ENCODE peak calls at places on chromosome 11, in nine cellular contexts. E is anterior cingulate cortex; N is cardiac muscle cell; Z is activated T-cell treated with anti-CD3 and anti-CD28 coated beads, Interleukin-2, amount 50 U/mL, for 72 hours; T is neural progenitor cell; G is neuronal stem cell; C is M059J; W is A172; H is foreskin keratinocyte. L is an unnamed sample.

GRCh38 chr11:72824811-72825505 is 10.7 kb downstream of the ATG16L2 start:
- DNase-seq in E (no peak), N (no peak), Z (no peak), T (no peak), G (no peak), C (no peak), W (no peak), H (no peak), L (no peak)

GRCh38 chr11:2806351-2807058 is 79.1 kb downstream of the CDKN1C start:
- DNase-seq in E (no peak), N (no peak), Z (no peak), T (peak), G (no peak), C (no peak), W (no peak), H (no peak), L (no peak)

GRCh38 chr11:11253995-11254394 is 99.1 kb downstream of the CSNK2A3 start:
- DNase-seq in E (no peak), N (no peak), Z (no peak), T (no peak), G (no peak), C (no peak), W (no peak), H (no peak), L (no peak)

GRCh38 chr11:16986434-16987204 is 27.6 kb downstream of the PLEKHA7 start:
- DNase-seq in E (no peak), N (peak), Z (peak), T (no peak), G (no peak), C (peak), W (peak), H (no peak), L (no peak)

GRCh38 chr11:1890856-1891830 is 552 bp downstream of the PRR33 start:
- DNase-seq in E (no peak), N (no peak), Z (peak), T (no peak), G (no peak), C (no peak), W (no peak), H (no peak), L (no peak)

GRCh38 chr11:79219186-79220045 is 221.4 kb downstream of the TENM4 start:
- DNase-seq in E (no peak), N (no peak), Z (no peak), T (no peak), G (no peak), C (peak), W (no peak), H (peak), L (no peak)

GRCh38 chr11:22690891-22691290 is 24.5 kb downstream of the GAS2 start:
- DNase-seq in E (no peak), N (no peak), Z (no peak), T (no peak), G (no peak), C (no peak), W (no peak), H (no peak), L (no peak)

GRCh38 chr11:18791175-18792065 is at the start of gene PTPN5:
- DNase-seq in E (no peak), N (peak), Z (no peak), T (peak), G (peak), C (no peak), W (no peak), H (peak), L (no peak)

GRCh38 chr11:110094298-110095073 is 1.3 kb downstream of the ZC3H12C start:
- DNase-seq in E (no peak), N (no peak), Z (no peak), T (no peak), G (no peak), C (no peak), W (no peak), H (no peak), L (no peak)

GRCh38 chr11:23509023-23509422 is 648.7 kb upstream of the CCDC179 start:
- DNase-seq in E (no peak), N (peak), Z (no peak), T (no peak), G (no peak), C (peak), W (peak), H (peak), L (no peak)

GRCh38 chr11:96978751-96979150 is 588.9 kb downstream of the JRKL start:
- DNase-seq in E (no peak), N (peak), Z (no peak), T (no peak), G (no peak), C (no peak), W (no peak), H (no peak), L (no peak)

GRCh38 chr11:126390418-126390817 is 34.9 kb downstream of the ST3GAL4 start:
- DNase-seq in E (no peak), N (peak), Z (no peak), T (no peak), G (no peak), C (no peak), W (no peak), H (no peak), L (no peak)

GRCh38 chr11:19605500-19606371 is 106.9 kb upstream of the NAV2 start:
- DNase-seq in E (no peak), N (peak), Z (no peak), T (peak), G (no peak), C (peak), W (no peak), H (no peak), L (no peak)

GRCh38 chr11:106727261-106727660 is 291.0 kb downstream of the GUCY1A2 start:
- DNase-seq in E (no peak), N (no peak), Z (no peak), T (no peak), G (no peak), C (peak), W (no peak), H (no peak), L (no peak)

GRCh38 chr11:10728779-10729472 is 22.1 kb upstream of the CTR9 start:
- DNase-seq in E (no peak), N (peak), Z (no peak), T (peak), G (peak), C (peak), W (no peak), H (no peak), L (peak)

GRCh38 chr11:14500181-14500651 is 605 bp upstream of the COPB1 start:
- DNase-seq in E (no peak), N (peak), Z (peak), T (peak), G (peak), C (peak), W (peak), H (peak), L (no peak)

GRCh38 chr11:17719028-17719939 is at the start of gene MYOD1:
- DNase-seq in E (no peak), N (no peak), Z (no peak), T (peak), G (no peak), C (no peak), W (no peak), H (peak), L (no peak)